ENCODE peak calls at places on chromosomes 3 and 15, in ten cellular contexts. One of them, this sample, is unnamed. For H3K27me3, the result is how much of the 10 kb centered on the place peaks cover.

GRCh38 chr15:34365073-34365825 is 1.7 kb downstream of the LPCAT4 start:
- DNase-seq in GM23248: peak
- DNase-seq in cardiac muscle cell: peak
- DNase-seq in psoas muscle: no peak
- DNase-seq in astrocyte: peak
- DNase-seq in fibroblast of lung: no peak
- DNase-seq in dorsolateral prefrontal cortex: no peak
- DNase-seq in left ventricle myocardium inferior: peak
- DNase-seq in breast epithelium: no peak
- DNase-seq in heart left ventricle: peak
- DNase-seq in this sample: no peak

GRCh38 chr3:45659661-45660566 is 29.3 kb upstream of the SACM1L start:
- DNase-seq in fibroblast of lung: peak
- DNase-seq in dorsolateral prefrontal cortex: peak
- DNase-seq in left ventricle myocardium inferior: peak
- DNase-seq in GM23248: peak
- DNase-seq in psoas muscle: peak
- DNase-seq in astrocyte: peak
- DNase-seq in heart left ventricle: peak
- DNase-seq in cardiac muscle cell: peak
- DNase-seq in breast epithelium: peak
- DNase-seq in this sample: peak

GRCh38 chr3:187017511-187018230 is 87.3 kb downstream of the ST6GAL1 start:
- DNase-seq in heart left ventricle: no peak
- DNase-seq in left ventricle myocardium inferior: peak
- DNase-seq in GM23248: no peak
- DNase-seq in breast epithelium: no peak
- DNase-seq in psoas muscle: no peak
- DNase-seq in fibroblast of lung: no peak
- DNase-seq in astrocyte: no peak
- DNase-seq in dorsolateral prefrontal cortex: no peak
- DNase-seq in cardiac muscle cell: peak
- DNase-seq in this sample: no peak

GRCh38 chr3:15948403-15948802 is 150.6 kb upstream of the ANKRD28 start:
- DNase-seq in GM23248: peak
- DNase-seq in dorsolateral prefrontal cortex: no peak
- DNase-seq in fibroblast of lung: no peak
- DNase-seq in psoas muscle: no peak
- DNase-seq in heart left ventricle: no peak
- DNase-seq in left ventricle myocardium inferior: no peak
- DNase-seq in breast epithelium: no peak
- DNase-seq in cardiac muscle cell: no peak
- DNase-seq in astrocyte: no peak
- DNase-seq in this sample: no peak

GRCh38 chr3:21894459-21895083 is 143.6 kb upstream of the ZNF385D start:
- DNase-seq in dorsolateral prefrontal cortex: no peak
- DNase-seq in GM23248: peak
- DNase-seq in breast epithelium: no peak
- DNase-seq in left ventricle myocardium inferior: no peak
- DNase-seq in astrocyte: no peak
- DNase-seq in psoas muscle: no peak
- DNase-seq in cardiac muscle cell: peak
- DNase-seq in heart left ventricle: no peak
- DNase-seq in fibroblast of lung: peak
- DNase-seq in this sample: no peak

GRCh38 chr15:64877435-64877834 is 34.3 kb upstream of the ANKDD1A start:
- DNase-seq in heart left ventricle: peak
- DNase-seq in cardiac muscle cell: peak
- DNase-seq in breast epithelium: no peak
- DNase-seq in psoas muscle: peak
- DNase-seq in dorsolateral prefrontal cortex: no peak
- DNase-seq in fibroblast of lung: peak
- DNase-seq in astrocyte: no peak
- DNase-seq in left ventricle myocardium inferior: peak
- DNase-seq in GM23248: no peak
- DNase-seq in this sample: no peak

GRCh38 chr3:127964053-127964452 is 49.0 kb downstream of the KBTBD12 start:
- DNase-seq in fibroblast of lung: peak
- DNase-seq in left ventricle myocardium inferior: no peak
- DNase-seq in GM23248: no peak
- DNase-seq in psoas muscle: no peak
- DNase-seq in heart left ventricle: no peak
- DNase-seq in cardiac muscle cell: peak
- DNase-seq in astrocyte: peak
- DNase-seq in dorsolateral prefrontal cortex: no peak
- DNase-seq in breast epithelium: no peak
- DNase-seq in this sample: no peak

GRCh38 chr15:36936652-36937051 is 163.7 kb downstream of the MEIS2 start:
- DNase-seq in GM23248: peak
- DNase-seq in heart left ventricle: no peak
- DNase-seq in cardiac muscle cell: peak
- DNase-seq in breast epithelium: no peak
- DNase-seq in dorsolateral prefrontal cortex: no peak
- DNase-seq in astrocyte: peak
- DNase-seq in left ventricle myocardium inferior: no peak
- DNase-seq in psoas muscle: no peak
- DNase-seq in fibroblast of lung: peak
- DNase-seq in this sample: no peak

GRCh38 chr3:21043139-21043538 is 707.9 kb downstream of the ZNF385D start:
- DNase-seq in left ventricle myocardium inferior: no peak
- DNase-seq in heart left ventricle: no peak
- DNase-seq in dorsolateral prefrontal cortex: no peak
- DNase-seq in psoas muscle: no peak
- DNase-seq in cardiac muscle cell: no peak
- DNase-seq in astrocyte: no peak
- DNase-seq in breast epithelium: no peak
- DNase-seq in GM23248: no peak
- DNase-seq in fibroblast of lung: no peak
- DNase-seq in this sample: no peak

GRCh38 chr3:134797080-134797801 is 2.2 kb downstream of the EPHB1 start:
- DNase-seq in left ventricle myocardium inferior: no peak
- DNase-seq in cardiac muscle cell: no peak
- DNase-seq in astrocyte: no peak
- DNase-seq in fibroblast of lung: no peak
- DNase-seq in GM23248: no peak
- DNase-seq in breast epithelium: no peak
- DNase-seq in dorsolateral prefrontal cortex: no peak
- DNase-seq in heart left ventricle: no peak
- DNase-seq in psoas muscle: no peak
- DNase-seq in this sample: no peak

DNA sequence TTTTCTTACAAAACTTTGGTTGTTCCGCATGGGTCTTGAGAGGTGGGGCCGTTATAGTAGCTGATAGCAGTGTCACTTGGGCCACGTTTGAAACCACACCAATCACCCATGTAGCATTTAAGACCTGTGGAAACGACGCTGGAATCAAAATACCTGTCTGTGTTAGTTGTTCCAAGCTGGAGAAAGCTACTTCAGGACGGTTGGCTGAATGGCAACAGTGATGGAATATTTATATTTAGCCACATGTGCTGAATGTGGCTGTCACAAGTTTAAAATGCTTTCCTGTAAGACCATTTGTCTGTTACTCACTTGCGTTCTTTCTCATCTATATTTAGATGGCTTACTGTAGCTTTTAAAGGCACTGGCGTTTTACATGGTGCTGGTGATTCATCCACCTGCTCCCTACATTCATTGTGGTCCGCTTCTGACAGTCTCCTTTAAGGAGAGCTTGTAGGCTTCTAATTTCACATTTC is 1.4 kb downstream of the DNAJA4 start:
- DNase-seq in heart left ventricle: peak
- DNase-seq in GM23248: peak
- DNase-seq in fibroblast of lung: peak
- DNase-seq in psoas muscle: no peak
- DNase-seq in left ventricle myocardium inferior: no peak
- DNase-seq in cardiac muscle cell: peak
- DNase-seq in dorsolateral prefrontal cortex: no peak
- DNase-seq in astrocyte: peak
- DNase-seq in breast epithelium: no peak
- DNase-seq in this sample: no peak
- H3K4me3 ChIP-seq in heart left ventricle: peak
- H3K4me3 ChIP-seq in GM23248: no peak
- H3K4me3 ChIP-seq in fibroblast of lung: no peak
- H3K4me3 ChIP-seq in psoas muscle: peak
- H3K4me3 ChIP-seq in left ventricle myocardium inferior: peak
- H3K4me3 ChIP-seq in cardiac muscle cell: no peak
- H3K4me3 ChIP-seq in dorsolateral prefrontal cortex: peak
- H3K4me3 ChIP-seq in astrocyte: no peak
- H3K4me3 ChIP-seq in breast epithelium: peak
- H3K4me3 ChIP-seq in this sample: peak

DNA sequence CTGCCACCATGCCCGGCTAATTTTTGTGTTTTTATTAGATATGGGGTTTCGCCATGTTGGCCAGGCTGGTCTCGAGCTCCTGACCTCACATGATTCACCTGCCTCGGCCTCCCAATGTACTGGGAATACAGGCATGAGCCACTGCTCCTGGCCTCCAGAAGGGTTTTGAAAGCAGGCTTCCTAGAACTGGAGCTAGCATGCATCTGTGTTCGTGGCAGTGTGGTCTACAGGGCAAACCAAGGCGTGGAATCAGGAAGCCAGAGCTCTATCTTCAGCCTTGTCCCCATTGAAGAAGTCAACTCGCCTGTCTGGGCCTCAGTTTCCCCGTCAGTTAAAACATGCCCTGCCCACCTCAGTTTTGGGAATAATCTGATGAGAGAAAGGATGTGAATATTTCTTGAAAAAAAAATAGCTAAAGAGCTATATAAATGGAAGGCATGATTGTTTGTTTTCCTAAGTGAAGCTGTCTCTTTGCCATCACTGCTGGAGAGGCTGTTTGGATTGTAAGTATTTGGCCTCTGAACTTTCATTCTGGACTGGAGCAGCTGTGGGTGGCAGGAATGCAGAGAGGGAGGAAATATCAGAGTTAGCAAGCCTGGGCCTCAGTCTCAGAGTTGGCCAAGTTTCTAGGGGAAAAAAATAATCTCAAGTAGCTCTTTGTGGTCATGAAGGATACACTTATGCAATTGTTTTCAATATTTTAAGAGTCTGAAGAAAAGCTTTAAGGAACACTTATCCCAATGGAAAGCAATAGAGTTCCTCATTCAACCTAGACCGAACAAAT is 36.5 kb upstream of the UACA start:
- DNase-seq in breast epithelium: no peak
- DNase-seq in psoas muscle: no peak
- DNase-seq in fibroblast of lung: peak
- DNase-seq in dorsolateral prefrontal cortex: no peak
- DNase-seq in GM23248: peak
- DNase-seq in astrocyte: peak
- DNase-seq in left ventricle myocardium inferior: no peak
- DNase-seq in cardiac muscle cell: peak
- DNase-seq in heart left ventricle: peak
- DNase-seq in this sample: no peak
- H3K27me3 ChIP-seq in breast epithelium: under half
- H3K27me3 ChIP-seq in psoas muscle: under half
- H3K27me3 ChIP-seq in fibroblast of lung: under half
- H3K27me3 ChIP-seq in dorsolateral prefrontal cortex: under half
- H3K27me3 ChIP-seq in GM23248: under half
- H3K27me3 ChIP-seq in astrocyte: under half
- H3K27me3 ChIP-seq in left ventricle myocardium inferior: under half
- H3K27me3 ChIP-seq in cardiac muscle cell: under half
- H3K27me3 ChIP-seq in heart left ventricle: under half
- H3K27me3 ChIP-seq in this sample: under half

GRCh38 chr3:139608924-139609323 is 68.8 kb downstream of the NMNAT3 start:
- DNase-seq in GM23248: no peak
- DNase-seq in fibroblast of lung: no peak
- DNase-seq in left ventricle myocardium inferior: no peak
- DNase-seq in astrocyte: no peak
- DNase-seq in cardiac muscle cell: no peak
- DNase-seq in dorsolateral prefrontal cortex: no peak
- DNase-seq in psoas muscle: no peak
- DNase-seq in heart left ventricle: no peak
- DNase-seq in breast epithelium: no peak
- DNase-seq in this sample: no peak

GRCh38 chr3:139607981-139608380 is 68.4 kb upstream of the RBP1 start:
- DNase-seq in heart left ventricle: no peak
- DNase-seq in GM23248: no peak
- DNase-seq in dorsolateral prefrontal cortex: no peak
- DNase-seq in cardiac muscle cell: no peak
- DNase-seq in astrocyte: no peak
- DNase-seq in psoas muscle: no peak
- DNase-seq in breast epithelium: no peak
- DNase-seq in left ventricle myocardium inferior: no peak
- DNase-seq in fibroblast of lung: no peak
- DNase-seq in this sample: no peak

GRCh38 chr3:139611540-139611939 is 66.2 kb downstream of the NMNAT3 start:
- DNase-seq in fibroblast of lung: no peak
- DNase-seq in heart left ventricle: no peak
- DNase-seq in cardiac muscle cell: no peak
- DNase-seq in astrocyte: no peak
- DNase-seq in left ventricle myocardium inferior: no peak
- DNase-seq in dorsolateral prefrontal cortex: no peak
- DNase-seq in breast epithelium: no peak
- DNase-seq in GM23248: no peak
- DNase-seq in psoas muscle: no peak
- DNase-seq in this sample: no peak

DNA sequence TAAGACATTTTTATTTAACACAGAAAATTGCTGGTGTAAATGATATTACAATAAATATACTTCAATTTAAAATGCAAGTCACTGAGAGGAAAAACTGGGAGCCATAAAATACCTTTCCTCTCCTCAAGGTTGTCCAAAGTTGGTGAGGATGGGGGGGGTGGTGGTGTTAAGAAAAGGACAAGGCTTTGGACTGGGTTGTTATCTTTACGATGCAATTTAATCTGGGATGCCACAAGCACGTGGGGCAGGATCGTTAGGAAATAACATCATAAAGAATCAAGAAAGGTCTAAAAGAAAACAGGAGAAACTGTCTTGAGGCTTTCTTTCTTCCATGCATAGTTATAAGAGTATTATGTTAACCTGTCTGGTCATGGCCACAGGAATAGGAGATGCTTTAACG is 66.9 kb downstream of the NMNAT3 start:
- DNase-seq in GM23248: no peak
- DNase-seq in left ventricle myocardium inferior: no peak
- DNase-seq in dorsolateral prefrontal cortex: no peak
- DNase-seq in fibroblast of lung: no peak
- DNase-seq in heart left ventricle: no peak
- DNase-seq in breast epithelium: no peak
- DNase-seq in cardiac muscle cell: no peak
- DNase-seq in psoas muscle: no peak
- DNase-seq in astrocyte: no peak
- DNase-seq in this sample: no peak
- H3K27ac ChIP-seq in GM23248: no peak
- H3K27ac ChIP-seq in left ventricle myocardium inferior: no peak
- H3K27ac ChIP-seq in dorsolateral prefrontal cortex: no peak
- H3K27ac ChIP-seq in fibroblast of lung: no peak
- H3K27ac ChIP-seq in heart left ventricle: no peak
- H3K27ac ChIP-seq in breast epithelium: no peak
- H3K27ac ChIP-seq in cardiac muscle cell: no peak
- H3K27ac ChIP-seq in psoas muscle: no peak
- H3K27ac ChIP-seq in astrocyte: no peak
- H3K27ac ChIP-seq in this sample: no peak

DNA sequence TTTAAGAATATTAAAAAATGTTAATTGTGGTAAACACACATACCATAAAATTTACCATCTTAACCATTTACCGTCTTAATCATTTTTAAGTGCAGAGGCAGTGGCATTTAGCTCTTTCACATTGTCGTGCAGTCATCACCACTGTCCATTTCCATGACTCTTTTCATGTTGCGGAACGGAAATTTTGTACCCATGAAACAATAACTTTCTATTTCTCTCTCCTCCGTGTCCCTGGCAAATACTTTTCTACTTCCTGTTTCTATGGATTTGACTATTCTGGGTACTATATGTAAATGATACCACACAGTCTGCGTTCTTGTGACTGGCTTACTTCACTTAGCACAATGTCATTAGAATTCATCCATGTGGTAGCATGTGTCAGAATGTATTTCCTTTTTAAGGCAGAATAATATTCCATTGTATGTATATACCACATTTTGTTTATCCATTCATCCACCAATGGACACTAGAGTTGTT is 27.9 kb downstream of the AKAP13 start:
- DNase-seq in breast epithelium: no peak
- DNase-seq in left ventricle myocardium inferior: no peak
- DNase-seq in heart left ventricle: no peak
- DNase-seq in GM23248: no peak
- DNase-seq in fibroblast of lung: no peak
- DNase-seq in psoas muscle: no peak
- DNase-seq in cardiac muscle cell: no peak
- DNase-seq in astrocyte: no peak
- DNase-seq in dorsolateral prefrontal cortex: no peak
- DNase-seq in this sample: no peak
- H3K4me3 ChIP-seq in breast epithelium: no peak
- H3K4me3 ChIP-seq in left ventricle myocardium inferior: no peak
- H3K4me3 ChIP-seq in heart left ventricle: no peak
- H3K4me3 ChIP-seq in GM23248: no peak
- H3K4me3 ChIP-seq in fibroblast of lung: no peak
- H3K4me3 ChIP-seq in psoas muscle: no peak
- H3K4me3 ChIP-seq in cardiac muscle cell: no peak
- H3K4me3 ChIP-seq in astrocyte: no peak
- H3K4me3 ChIP-seq in dorsolateral prefrontal cortex: no peak
- H3K4me3 ChIP-seq in this sample: no peak